ENCODE peak calls at places on chromosomes 4 and X, in four cellular contexts. O is HepG2, L is K562, C is SK-N-SH. Q is an unnamed sample.

GRCh38 chr4:122151982-122152698 is at the start of gene BLTP1:
- DNase-seq in C (peak; percentile 98), L (peak; percentile 93), O (peak; percentile 75), Q (peak; percentile 93)

GRCh38 chr4:122963222-122963621 is 40.8 kb upstream of the NUDT6 start:
- DNase-seq in L (no peak), O (no peak), C (no peak), Q (no peak)

GRCh38 chr4:66681962-66682361 is 863.3 kb downstream of the CENPC start:
- DNase-seq in C (no peak), O (no peak), L (no peak), Q (no peak)

GRCh38 chr4:96004341-96004740 is 164.4 kb downstream of the PDHA2 start:
- DNase-seq in C (no peak), O (no peak), L (no peak), Q (no peak)

GRCh38 chr4:186808635-186809018 is 85.0 kb upstream of the FAT1 start:
- DNase-seq in O (no peak), C (no peak), L (peak; percentile 82), Q (no peak)

GRCh38 chrX:41518127-41518840 is 71.1 kb downstream of the NYX start:
- DNase-seq in L (no peak), C (no peak), O (no peak), Q (no peak)

GRCh38 chr4:80094191-80094590 is 21.2 kb upstream of the ANTXR2 start:
- DNase-seq in L (no peak), C (no peak), O (no peak), Q (no peak)

GRCh38 chrX:12770440-12770839 is 20.8 kb upstream of the PRPS2 start:
- DNase-seq in L (peak; percentile 24), O (no peak), C (peak; percentile 42), Q (no peak)

GRCh38 chr4:127048371-127049085 is 584.2 kb upstream of the INTU start:
- DNase-seq in C (no peak), L (no peak), O (no peak), Q (no peak)

GRCh38 chr4:6905501-6905900 is 4.1 kb upstream of the TBC1D14 start:
- DNase-seq in L (no peak), C (no peak), O (no peak), Q (no peak)

GRCh38 chr4:85784947-85785346 is 310.0 kb downstream of the ARHGAP24 start:
- DNase-seq in O (no peak), L (no peak), C (no peak), Q (no peak)

GRCh38 chr4:156609421-156609820 is 362.2 kb downstream of the PDGFC start:
- DNase-seq in L (no peak), C (no peak), O (no peak), Q (no peak)

GRCh38 chr4:110769578-110769977 is 146.7 kb upstream of the PITX2 start:
- DNase-seq in O (no peak), C (no peak), L (no peak), Q (no peak)

GRCh38 chr4:64001229-64001898 is 407.9 kb downstream of the TECRL start:
- DNase-seq in L (no peak), O (no peak), C (no peak), Q (no peak)

GRCh38 chr4:19002170-19002569 is 980.6 kb upstream of the LCORL start:
- DNase-seq in C (no peak), L (no peak), O (no peak), Q (no peak)

GRCh38 chrX:100685284-100685996 is 41.4 kb downstream of the SRPX2 start:
- DNase-seq in C (peak; percentile 65), O (peak; percentile 62), L (peak; percentile 77), Q (peak; percentile 25)

GRCh38 chr4:156968479-156968984 is 3.1 kb downstream of the PDGFC start:
- DNase-seq in C (peak; percentile 42), O (peak; percentile 55), L (peak; percentile 23), Q (no peak)

GRCh38 chrX:48896611-48897011 is 957 bp downstream of the TIMM17B start:
- DNase-seq in O (no peak), L (peak; percentile 52), C (no peak), Q (no peak)

GRCh38 chrX:94831364-94831763 is 1157.4 kb downstream of the FAM133A start:
- DNase-seq in C (peak; percentile 3), O (no peak), L (no peak), Q (no peak)

GRCh38 chrX:54482839-54483593 is 13.0 kb downstream of the FGD1 start:
- DNase-seq in O (no peak), L (no peak), C (peak; percentile 63), Q (peak; percentile 57)

GRCh38 chr4:26178874-26179273 is 141.9 kb upstream of the RBPJ start:
- DNase-seq in L (no peak), O (no peak), C (no peak), Q (no peak)

GRCh38 chrX:99722094-99722493 is 688.0 kb downstream of the PCDH19 start:
- DNase-seq in O (no peak), L (no peak), C (no peak), Q (no peak)

GRCh38 chr4:78989697-78990270 is 50.5 kb upstream of the PAQR3 start:
- DNase-seq in L (no peak), C (no peak), O (no peak), Q (no peak)

GRCh38 chr4:177283167-177283566 is 26.5 kb upstream of the NEIL3 start:
- DNase-seq in O (no peak), L (no peak), C (no peak), Q (no peak)

GRCh38 chr4:76072760-76073159 is 1.7 kb upstream of the ART3 start:
- DNase-seq in C (no peak), L (no peak), O (no peak), Q (no peak)

GRCh38 chr4:184807797-184808718 is 17.7 kb downstream of the ACSL1 start:
- DNase-seq in C (no peak), L (no peak), O (peak; percentile 85), Q (peak; percentile 58)

GRCh38 chr4:119130365-119131065 is 5.1 kb upstream of the MYOZ2 start:
- DNase-seq in O (no peak), C (no peak), L (no peak), Q (no peak)

DNA sequence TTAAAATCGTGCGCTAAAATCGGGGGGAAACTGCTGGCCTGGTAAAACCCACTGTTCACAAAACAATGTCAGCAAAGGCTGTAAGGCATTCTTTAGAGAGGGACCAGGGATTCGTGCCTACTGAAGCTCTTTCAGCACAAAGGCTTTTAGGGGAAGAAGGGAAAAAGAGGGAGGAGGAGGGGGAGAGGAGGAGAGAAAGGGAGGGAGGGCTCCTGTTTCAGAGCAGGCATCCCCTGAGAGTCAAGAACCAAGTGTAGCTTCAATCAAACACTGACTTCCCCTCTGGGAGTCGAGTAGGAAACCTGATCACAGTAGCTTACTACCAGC is 9.5 kb downstream of the BCOR start:
- DNase-seq in C (no peak), L (no peak), O (no peak), Q (no peak)
- TF ChIP-seq SIN3A in C (no peak), L (no peak), O (no peak), Q (no peak)

DNA sequence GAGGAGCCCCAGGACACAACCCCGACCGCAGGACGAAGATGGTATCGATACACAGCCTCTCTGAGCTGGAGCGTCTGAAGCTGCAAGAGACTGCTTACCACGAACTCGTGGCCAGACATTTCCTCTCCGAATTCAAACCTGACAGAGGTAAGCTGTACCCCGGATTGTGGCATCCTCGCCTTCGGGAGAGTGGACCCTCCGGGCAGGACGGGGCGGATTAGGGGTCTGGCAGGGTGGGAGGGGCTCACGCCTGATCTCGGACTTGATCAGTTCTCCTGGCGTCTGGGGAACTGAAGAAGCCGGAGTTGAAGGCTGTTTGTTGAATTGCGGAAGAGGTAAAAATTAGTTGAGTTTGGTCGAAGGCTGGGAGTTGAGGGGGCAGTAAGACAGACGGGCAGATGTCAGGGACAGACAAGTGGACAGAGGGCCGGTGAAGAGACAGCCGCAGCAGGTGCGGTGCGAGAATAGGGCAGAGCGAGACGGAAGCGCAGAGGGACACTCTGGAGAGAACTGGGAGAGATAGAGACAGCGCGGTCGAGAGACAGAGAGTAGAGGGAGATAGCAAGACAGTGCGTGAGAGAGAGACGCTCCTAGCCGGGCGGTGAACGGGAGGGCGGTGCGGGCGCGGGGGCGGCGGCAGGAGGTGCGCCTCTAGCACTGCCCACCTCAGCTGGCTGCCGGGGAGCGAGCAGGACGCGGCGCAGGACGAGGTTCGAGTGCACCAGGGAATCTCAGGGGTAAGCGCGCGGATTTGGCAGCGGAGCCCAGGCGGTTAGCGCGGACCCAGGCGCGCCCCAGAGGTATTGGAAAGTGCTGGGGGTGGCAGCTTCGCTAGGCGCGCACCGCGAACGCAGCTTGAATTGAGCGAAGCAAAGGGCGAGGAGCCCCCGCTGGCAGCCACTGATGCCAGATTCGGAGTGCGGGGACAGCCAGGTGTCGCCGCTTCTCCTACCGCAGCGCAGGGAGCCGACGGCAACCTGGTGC is 23.9 kb downstream of the ARHGAP36 start:
- DNase-seq in L (no peak), O (no peak), C (no peak), Q (no peak)
- TF ChIP-seq USF2 in L (no peak), O (no peak), C (no peak), Q (no peak)

GRCh38 chr4:152983774-152984411 is 47.8 kb downstream of the FHDC1 start:
- DNase-seq in L (no peak), O (no peak), C (no peak), Q (no peak)
- TF ChIP-seq SIN3A in L (no peak), O (no peak), C (no peak), Q (no peak)

GRCh38 chr4:48780867-48781219 is 764 bp upstream of the FRYL start:
- DNase-seq in O (peak; percentile 31), L (peak; percentile 38), C (peak; percentile 9), Q (no peak)

GRCh38 chr4:48778431-48779094 is 1.5 kb downstream of the FRYL start:
- DNase-seq in L (peak; percentile 23), C (peak; percentile 6), O (peak; percentile 19), Q (no peak)

GRCh38 chr4:48779095-48779997 is 733 bp downstream of the FRYL start:
- DNase-seq in C (peak; percentile 81), O (peak; percentile 20), L (peak; percentile 75), Q (peak; percentile 80)

GRCh38 chr4:48781968-48782367 is 1.9 kb upstream of the FRYL start:
- DNase-seq in C (no peak), O (no peak), L (no peak), Q (no peak)

DNA sequence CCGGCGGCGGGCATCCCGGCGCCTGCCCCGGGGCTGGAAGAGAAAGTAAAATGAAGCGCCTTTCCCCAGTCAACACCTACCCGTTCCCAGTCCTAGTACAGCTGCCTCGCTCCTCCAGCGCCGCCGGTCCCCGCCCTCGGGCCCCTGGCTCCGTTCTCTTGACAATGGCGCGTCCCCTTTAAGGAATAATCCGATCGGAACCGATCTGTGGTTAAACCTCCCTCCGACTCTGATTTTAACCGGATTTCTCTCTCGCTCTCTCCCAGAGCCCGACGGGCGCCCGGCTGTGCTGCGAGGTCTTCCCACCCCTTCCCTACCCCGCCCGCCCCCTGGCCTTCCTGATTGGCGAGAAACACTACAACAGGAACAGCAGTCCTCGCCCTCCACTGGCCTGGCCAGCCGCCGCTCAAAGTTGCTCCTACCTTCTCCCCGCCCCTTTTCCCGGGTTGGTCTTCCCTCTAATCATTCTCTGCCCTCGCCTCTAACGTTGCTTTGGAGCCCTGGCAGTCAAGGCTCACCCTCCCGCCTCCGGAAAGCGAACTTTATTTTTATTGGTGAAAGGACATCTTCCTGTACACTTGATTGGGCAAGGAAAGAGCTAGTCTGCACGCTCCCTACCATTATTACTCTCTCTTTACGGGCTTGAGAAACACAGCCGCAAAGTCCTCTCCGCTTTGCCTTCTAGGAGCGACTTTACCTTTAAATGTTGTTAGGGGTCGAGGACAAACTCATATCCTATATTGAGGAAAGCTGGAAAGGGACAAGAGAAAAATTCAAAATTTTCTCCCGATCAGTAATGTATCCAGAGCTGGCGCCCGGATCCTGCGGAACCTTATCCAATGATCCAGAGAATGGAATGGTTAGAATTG is at the start of gene FRYL:
- DNase-seq in L (peak; percentile 99), O (peak; percentile 99), C (peak; percentile 91), Q (peak; percentile 99)
- TF ChIP-seq USF2 in L (no peak), O (no peak), C (no peak), Q (no peak)

DNA sequence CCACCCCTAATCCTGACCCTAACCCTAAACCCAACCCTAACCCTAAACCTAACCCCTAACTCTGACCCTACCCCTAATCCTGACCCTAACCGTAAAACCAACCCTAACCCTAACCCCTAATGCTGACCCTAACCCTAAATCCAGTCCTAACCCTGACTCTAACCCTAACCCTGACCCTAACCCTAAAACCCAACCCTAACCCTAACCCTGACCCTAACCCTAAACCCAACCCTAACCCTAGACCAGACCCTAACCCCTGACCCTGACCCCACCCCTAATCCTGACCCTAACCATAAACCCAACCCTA is 708 bp upstream of the PCGF3 start:
- DNase-seq in C (no peak), O (no peak), L (no peak), Q (no peak)
- TF ChIP-seq SIN3A in C (no peak), O (peak; percentile 2), L (no peak), Q (no peak)

Q was measured in H1.